ENCODE peak calls at places on chromosomes 2 and 18, in eight cellular contexts. Q, W, A, Z, D, M, I and B are unnamed samples. For H3K4me1, the result is how much of the 10 kb centered on the place peaks cover.

GRCh38 chr2:136185991-136186771 is 68.2 kb upstream of the CXCR4 start:
- DNase-seq in Q (no peak), W (no peak), A (no peak), Z (no peak), D (no peak), M (no peak), I (no peak), B (no peak)

GRCh38 chr18:52894801-52895200 is 554.8 kb downstream of the DCC start:
- DNase-seq in Q (no peak), W (no peak), A (no peak), Z (no peak), D (no peak), M (no peak), I (no peak), B (no peak)

GRCh38 chr2:134625311-134625710 is 93.5 kb downstream of the TMEM163 start:
- DNase-seq in Q (no peak), W (no peak), A (no peak), Z (no peak), D (no peak), M (no peak), I (no peak), B (no peak)

GRCh38 chr2:148726228-148726627 is 81.7 kb downstream of the EPC2 start:
- DNase-seq in Q (no peak), W (no peak), A (no peak), Z (peak), D (no peak), M (no peak), I (no peak), B (no peak)

GRCh38 chr2:147390475-147390874 is 454.4 kb upstream of the ACVR2A start:
- DNase-seq in Q (no peak), W (no peak), A (no peak), Z (no peak), D (no peak), M (no peak), I (no peak), B (no peak)

GRCh38 chr2:71336802-71337201 is 5.2 kb downstream of the ZNF638 start:
- DNase-seq in Q (peak), W (peak), A (no peak), Z (no peak), D (no peak), M (no peak), I (no peak), B (peak)

GRCh38 chr18:48308755-48309154 is 100.4 kb downstream of the ZBTB7C start:
- DNase-seq in Q (no peak), W (no peak), A (no peak), Z (no peak), D (no peak), M (no peak), I (no peak), B (no peak)

GRCh38 chr2:4174796-4175195 is 471.4 kb downstream of the DCDC2C start:
- DNase-seq in Q (no peak), W (no peak), A (no peak), Z (no peak), D (no peak), M (no peak), I (peak), B (no peak)

GRCh38 chr2:85838181-85838580 is 50.6 kb downstream of the ST3GAL5 start:
- DNase-seq in Q (no peak), W (no peak), A (no peak), Z (no peak), D (no peak), M (no peak), I (peak), B (no peak)

GRCh38 chr2:10514743-10515142 is 66.6 kb upstream of the ODC1 start:
- DNase-seq in Q (peak), W (peak), A (no peak), Z (no peak), D (no peak), M (no peak), I (peak), B (no peak)

GRCh38 chr18:65352183-65352582 is 398.6 kb upstream of the CDH7 start:
- DNase-seq in Q (no peak), W (no peak), A (no peak), Z (no peak), D (no peak), M (no peak), I (no peak), B (no peak)

GRCh38 chr2:173544621-173545363 is 190.1 kb downstream of the CDCA7 start:
- DNase-seq in Q (no peak), W (no peak), A (no peak), Z (no peak), D (peak), M (no peak), I (peak), B (no peak)

GRCh38 chr2:96157649-96158553 is 12.7 kb upstream of the DUSP2 start:
- DNase-seq in Q (no peak), W (peak), A (no peak), Z (no peak), D (no peak), M (no peak), I (no peak), B (no peak)

GRCh38 chr2:152427902-152428301 is 92.9 kb downstream of the FMNL2 start:
- DNase-seq in Q (no peak), W (no peak), A (no peak), Z (no peak), D (no peak), M (no peak), I (no peak), B (no peak)

GRCh38 chr2:145323512-145323911 is 803.6 kb upstream of the ZEB2 start:
- DNase-seq in Q (peak), W (no peak), A (no peak), Z (no peak), D (no peak), M (no peak), I (no peak), B (peak)

GRCh38 chr18:10085405-10085804 is 171.6 kb downstream of the VAPA start:
- DNase-seq in Q (peak), W (no peak), A (no peak), Z (no peak), D (no peak), M (no peak), I (no peak), B (peak)

GRCh38 chr2:119431155-119431975 is at the start of gene TMEM37:
- DNase-seq in Q (peak), W (peak), A (no peak), Z (peak), D (peak), M (peak), I (peak), B (peak)

GRCh38 chr18:74455386-74455785 is 1.7 kb downstream of the DIPK1C start:
- DNase-seq in Q (no peak), W (no peak), A (no peak), Z (no peak), D (no peak), M (no peak), I (no peak), B (no peak)

GRCh38 chr2:74764429-74765272 is 69.3 kb upstream of the HK2 start:
- DNase-seq in Q (peak), W (no peak), A (no peak), Z (no peak), D (no peak), M (no peak), I (no peak), B (peak)

GRCh38 chr2:105926960-105927678 is 182.4 kb downstream of the NCK2 start:
- DNase-seq in Q (no peak), W (no peak), A (no peak), Z (peak), D (peak), M (no peak), I (no peak), B (no peak)

GRCh38 chr2:218168635-218169462 is 2.1 kb upstream of the CXCR1 start:
- DNase-seq in Q (peak), W (peak), A (no peak), Z (peak), D (peak), M (peak), I (peak), B (peak)

GRCh38 chr2:240581811-240582210 is 4.7 kb upstream of the CAPN10 start:
- DNase-seq in Q (no peak), W (no peak), A (no peak), Z (no peak), D (no peak), M (no peak), I (no peak), B (no peak)

GRCh38 chr2:158130832-158131473 is 29.3 kb downstream of the UPP2 start:
- DNase-seq in Q (no peak), W (no peak), A (no peak), Z (no peak), D (no peak), M (no peak), I (peak), B (no peak)

GRCh38 chr2:68465081-68465916 is 1.8 kb downstream of the FBXO48 start:
- DNase-seq in Q (peak), W (peak), A (no peak), Z (peak), D (no peak), M (no peak), I (no peak), B (no peak)

GRCh38 chr2:233816771-233817170 is 37.6 kb downstream of the HJURP start:
- DNase-seq in Q (no peak), W (peak), A (no peak), Z (no peak), D (peak), M (peak), I (no peak), B (peak)

GRCh38 chr2:217597140-217597539 is 405.7 kb downstream of the TNS1 start:
- DNase-seq in Q (no peak), W (no peak), A (no peak), Z (no peak), D (no peak), M (no peak), I (no peak), B (no peak)

GRCh38 chr2:117359266-117359970 is 455.1 kb upstream of the DDX18 start:
- DNase-seq in Q (no peak), W (no peak), A (no peak), Z (no peak), D (no peak), M (no peak), I (no peak), B (no peak)

GRCh38 chr2:220504890-220505564 is 877.6 kb downstream of the SLC4A3 start:
- DNase-seq in Q (peak), W (no peak), A (no peak), Z (no peak), D (no peak), M (no peak), I (peak), B (peak)

GRCh38 chr18:54806526-54806925 is 21.8 kb upstream of the RAB27B start:
- DNase-seq in Q (peak), W (no peak), A (no peak), Z (no peak), D (no peak), M (no peak), I (no peak), B (peak)

GRCh38 chr18:58135170-58135569 is 91.1 kb downstream of the NEDD4L start:
- DNase-seq in Q (peak), W (peak), A (no peak), Z (peak), D (no peak), M (no peak), I (no peak), B (peak)

GRCh38 chr18:21996261-21996892 is 173.0 kb upstream of the GATA6 start:
- DNase-seq in Q (no peak), W (no peak), A (no peak), Z (no peak), D (peak), M (peak), I (no peak), B (no peak)

GRCh38 chr2:232316382-232317190 is 62.0 kb upstream of the ALPP start:
- DNase-seq in Q (no peak), W (peak), A (no peak), Z (no peak), D (no peak), M (no peak), I (no peak), B (no peak)
- H3K4me1 ChIP-seq in Q (under half), W (under half), A (under half), Z (under half), D (under half), M (under half), I (under half), B (under half)

DNA sequence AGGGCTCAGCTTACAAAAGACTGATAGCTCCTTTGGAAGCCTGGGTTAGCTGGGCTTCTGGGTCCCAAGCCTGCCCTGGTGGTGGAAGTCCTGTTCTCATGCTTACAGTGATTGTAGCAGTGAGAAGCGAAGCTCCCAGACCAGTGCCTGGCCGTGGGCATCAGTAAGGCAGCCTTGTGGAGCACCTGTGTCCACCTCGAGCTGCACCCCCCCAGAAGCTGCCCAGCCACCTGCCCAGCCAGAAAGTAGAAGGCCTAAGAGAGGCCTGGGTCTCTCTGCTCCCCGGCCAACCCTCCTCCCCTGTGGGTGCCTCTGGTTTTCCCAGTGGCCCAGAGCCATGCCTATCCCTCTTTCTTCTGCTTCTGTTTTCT is 10.5 kb downstream of the GLI2 start:
- DNase-seq in Q (no peak), W (no peak), A (no peak), Z (no peak), D (no peak), M (no peak), I (no peak), B (no peak)
- H3K4me1 ChIP-seq in Q (under half), W (under half), A (under half), Z (under half), D (under half), M (under half), I (under half), B (under half)

DNA sequence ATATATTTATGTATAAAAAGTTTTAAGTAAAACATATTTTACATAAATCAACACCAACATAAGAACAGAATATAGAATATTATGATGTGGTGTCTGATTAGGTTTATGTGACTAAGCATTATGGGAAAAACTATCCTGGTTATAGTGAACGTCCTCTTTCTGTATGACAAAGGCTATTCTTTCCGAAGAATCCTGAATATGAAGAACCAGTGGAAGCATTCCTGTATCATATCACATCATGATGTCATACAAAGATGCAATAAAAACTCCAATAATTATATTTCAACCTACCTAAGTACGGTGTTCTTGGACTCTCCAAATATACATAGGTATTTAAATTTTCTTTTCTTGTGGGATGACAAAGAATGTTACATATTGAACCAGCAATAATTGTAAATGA is 37.5 kb upstream of the HDAC4 start:
- DNase-seq in Q (no peak), W (no peak), A (no peak), Z (no peak), D (no peak), M (no peak), I (no peak), B (no peak)
- H3K4me1 ChIP-seq in Q (under half), W (under half), A (under half), Z (under half), D (under half), M (under half), I (under half), B (under half)

DNA sequence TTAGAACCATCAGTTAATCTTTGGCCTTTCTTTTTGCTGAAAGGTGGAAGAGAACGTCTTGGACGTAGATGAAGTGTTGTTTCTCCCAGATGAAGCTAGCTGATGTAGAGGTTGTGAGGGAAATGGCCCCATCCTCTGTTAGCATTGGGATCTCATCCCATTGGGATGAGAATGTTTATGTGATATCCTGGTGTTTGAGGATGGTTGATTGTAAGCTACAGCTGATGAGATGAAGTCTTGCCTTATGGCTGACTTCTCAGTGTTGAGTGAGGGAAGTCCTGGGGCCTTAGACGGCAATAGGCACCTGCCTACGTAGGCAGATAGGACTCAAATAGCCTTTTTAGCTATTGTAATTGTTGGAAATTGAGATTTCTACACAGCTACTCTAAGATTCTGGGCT is 211.3 kb downstream of the MYCN start:
- DNase-seq in Q (no peak), W (no peak), A (no peak), Z (no peak), D (no peak), M (no peak), I (no peak), B (no peak)
- H3K4me1 ChIP-seq in Q (under half), W (under half), A (under half), Z (under half), D (under half), M (under half), I (under half), B (under half)

GRCh38 chr2:26764906-26765305 is 822 bp downstream of the SLC35F6 start:
- DNase-seq in Q (no peak), W (no peak), A (no peak), Z (no peak), D (no peak), M (no peak), I (no peak), B (no peak)
- H3K4me1 ChIP-seq in Q (under half), W (under half), A (under half), Z (under half), D (under half), M (under half), I (half or more), B (under half)

GRCh38 chr2:54672587-54673456 is 50.6 kb upstream of the EML6 start:
- DNase-seq in Q (no peak), W (no peak), A (no peak), Z (peak), D (no peak), M (no peak), I (no peak), B (no peak)
- H3K4me1 ChIP-seq in Q (under half), W (half or more), A (under half), Z (under half), D (half or more), M (under half), I (under half), B (half or more)

GRCh38 chr2:100919316-100919715 is 82.8 kb upstream of the RPL31 start:
- DNase-seq in Q (no peak), W (no peak), A (no peak), Z (no peak), D (no peak), M (no peak), I (no peak), B (no peak)

GRCh38 chr2:100921685-100922161 is 80.4 kb upstream of the RPL31 start:
- DNase-seq in Q (peak), W (no peak), A (no peak), Z (no peak), D (no peak), M (no peak), I (no peak), B (peak)

GRCh38 chr2:100924520-100925451 is 77.3 kb upstream of the RPL31 start:
- DNase-seq in Q (peak), W (peak), A (no peak), Z (peak), D (no peak), M (no peak), I (no peak), B (peak)

GRCh38 chr2:100924122-100924519 is 78.0 kb upstream of the RPL31 start:
- DNase-seq in Q (no peak), W (no peak), A (no peak), Z (no peak), D (no peak), M (no peak), I (no peak), B (no peak)

GRCh38 chr2:100923461-100924020 is 78.5 kb upstream of the RPL31 start:
- DNase-seq in Q (no peak), W (peak), A (no peak), Z (no peak), D (no peak), M (no peak), I (no peak), B (no peak)
- H3K4me1 ChIP-seq in Q (under half), W (under half), A (under half), Z (under half), D (under half), M (under half), I (under half), B (under half)

DNA sequence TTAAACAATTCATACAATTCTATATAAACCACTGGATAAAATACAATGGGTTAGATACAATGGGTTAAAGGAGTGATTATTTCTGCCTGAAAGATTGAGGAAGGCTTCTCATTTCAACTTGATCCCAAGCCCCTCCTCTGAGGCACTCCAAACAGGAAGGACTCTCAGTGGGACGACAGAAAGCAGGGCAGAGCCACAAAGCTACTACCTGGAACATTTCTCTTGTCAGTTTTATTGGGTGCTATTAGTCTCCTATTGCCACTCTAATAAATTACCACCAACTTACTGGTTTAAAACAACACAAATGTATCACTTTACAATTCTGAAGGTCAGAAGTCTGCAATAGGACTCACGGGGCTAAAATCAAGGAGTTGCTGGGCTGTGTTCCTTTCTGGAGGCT is 146.8 kb downstream of the MREG start:
- DNase-seq in Q (no peak), W (no peak), A (no peak), Z (no peak), D (no peak), M (no peak), I (no peak), B (no peak)
- H3K4me1 ChIP-seq in Q (under half), W (under half), A (under half), Z (under half), D (under half), M (under half), I (under half), B (under half)

GRCh38 chr2:238690673-238690965 is 157.3 kb upstream of the TWIST2 start:
- DNase-seq in Q (no peak), W (no peak), A (no peak), Z (no peak), D (no peak), M (no peak), I (no peak), B (no peak)
- H3K4me1 ChIP-seq in Q (under half), W (under half), A (under half), Z (under half), D (under half), M (under half), I (under half), B (under half)